ENCODE peak calls at places on chromosomes 6 and 20, in ten cellular contexts. X is NCI-H1105; M is activated CD4-positive, alpha-beta T cell treated with anti-CD3 and anti-CD28 coated beads, Interleukin-2, amount 50 U/mL, for 1 hour; F is T-helper 17 cell; Y is fibroblast of the aortic adventitia; H is GM03348; W is HepG2; A is cardiac fibroblast; Z is NCI-H1092 treated with DMSO at 0.1 percent for 48 hours; O is activated T-helper 1 cell treated with Interleukin-2 at 50 U/mL for 16 hours. N is an unnamed sample.

GRCh38 chr20:48215536-48215935 is 430.3 kb upstream of the SULF2 start:
- DNase-seq in O (no peak), Z (no peak), Y (no peak), H (no peak), W (no peak), A (no peak), F (no peak), M (no peak), X (no peak), N (no peak)

GRCh38 chr6:43468748-43469681 is 8.4 kb upstream of the TJAP1 start:
- DNase-seq in Y (no peak), M (no peak), W (no peak), F (no peak), A (no peak), Z (no peak), O (no peak), X (no peak), H (no peak), N (no peak)

GRCh38 chr6:83884523-83884922 is 25.0 kb downstream of the CYB5R4 start:
- DNase-seq in A (peak), M (no peak), F (no peak), X (peak), O (no peak), Y (peak), W (peak), H (peak), Z (peak), N (peak)

GRCh38 chr6:148532698-148533097 is 190.1 kb downstream of the SASH1 start:
- DNase-seq in W (no peak), H (no peak), Y (no peak), Z (no peak), O (no peak), A (no peak), F (no peak), M (no peak), X (no peak), N (no peak)

GRCh38 chr6:148557796-148558457 is 188.9 kb upstream of the UST start:
- DNase-seq in F (no peak), M (no peak), Y (no peak), X (no peak), O (no peak), W (no peak), H (peak), A (peak), Z (no peak), N (no peak)

GRCh38 chr6:211856-212497 is 80.3 kb upstream of the DUSP22 start:
- DNase-seq in Z (no peak), O (no peak), X (no peak), W (no peak), M (no peak), F (no peak), H (no peak), Y (no peak), A (no peak), N (no peak)

GRCh38 chr6:20340459-20340858 is 61.2 kb upstream of the E2F3 start:
- DNase-seq in W (no peak), F (no peak), M (no peak), H (no peak), A (no peak), X (no peak), O (no peak), Z (no peak), Y (no peak), N (no peak)

GRCh38 chr6:76615395-76615794 is 542.9 kb upstream of the IMPG1 start:
- DNase-seq in O (no peak), X (no peak), F (no peak), W (no peak), Y (no peak), M (no peak), H (no peak), A (no peak), Z (no peak), N (no peak)

GRCh38 chr20:33900515-33901131 is 89.5 kb downstream of the CHMP4B start:
- DNase-seq in O (no peak), A (no peak), F (no peak), Z (no peak), X (no peak), Y (no peak), M (no peak), H (no peak), W (no peak), N (no peak)

GRCh38 chr6:87798393-87799278 is 96.6 kb upstream of the AKIRIN2 start:
- DNase-seq in M (no peak), Z (no peak), H (no peak), F (no peak), X (no peak), Y (no peak), O (no peak), W (peak), A (no peak), N (no peak)

GRCh38 chr6:117547688-117548621 is 54.4 kb downstream of the GOPC start:
- DNase-seq in F (peak), O (peak), X (peak), A (peak), H (peak), W (no peak), M (peak), Y (no peak), Z (peak), N (peak)

GRCh38 chr6:107179004-107179403 is 63.7 kb upstream of the BEND3 start:
- DNase-seq in H (peak), M (no peak), O (no peak), Y (peak), Z (no peak), A (peak), X (peak), W (no peak), F (no peak), N (no peak)

GRCh38 chr6:37130704-37131103 is 39.2 kb upstream of the PIM1 start:
- DNase-seq in M (no peak), Y (no peak), A (peak), F (no peak), O (no peak), X (no peak), H (no peak), W (peak), Z (no peak), N (no peak)

GRCh38 chr20:48339986-48340884 is 487.6 kb downstream of the PREX1 start:
- DNase-seq in A (no peak), X (no peak), W (no peak), H (no peak), O (no peak), F (no peak), M (no peak), Y (no peak), Z (no peak), N (no peak)

GRCh38 chr6:150293423-150294280 is 75.2 kb upstream of the IYD start:
- DNase-seq in F (no peak), M (no peak), Z (no peak), X (no peak), O (no peak), Y (peak), W (no peak), H (peak), A (peak), N (no peak)

GRCh38 chr6:13360671-13361540 is 32.6 kb upstream of the TBC1D7 start:
- DNase-seq in F (no peak), X (no peak), A (peak), W (no peak), H (no peak), M (no peak), O (no peak), Y (peak), Z (no peak), N (no peak)

GRCh38 chr6:31723245-31723979 is at the start of gene MPIG6B:
- DNase-seq in O (no peak), W (no peak), Z (no peak), Y (no peak), H (no peak), F (no peak), X (no peak), M (no peak), A (no peak), N (no peak)

GRCh38 chr6:106609699-106610098 is 19.6 kb downstream of the RTN4IP1 start:
- DNase-seq in Z (peak), O (no peak), H (no peak), W (peak), M (no peak), A (no peak), X (peak), Y (peak), F (no peak), N (no peak)

GRCh38 chr20:36573798-36574277 is 441 bp downstream of the TGIF2 start:
- DNase-seq in O (no peak), X (no peak), A (peak), F (peak), W (peak), Z (no peak), H (peak), M (peak), Y (no peak), N (peak)

GRCh38 chr6:16286151-16286522 is 47.8 kb downstream of the GMPR start:
- DNase-seq in F (no peak), M (peak), Z (no peak), H (peak), Y (peak), X (no peak), O (no peak), A (peak), W (peak), N (no peak)

GRCh38 chr20:48231253-48231652 is 446.0 kb upstream of the SULF2 start:
- DNase-seq in M (no peak), A (no peak), X (no peak), Y (no peak), W (no peak), O (no peak), Z (no peak), H (no peak), F (no peak), N (no peak)

GRCh38 chr6:35237466-35237865 is 22.1 kb upstream of the ZNF76 start:
- DNase-seq in W (no peak), X (no peak), F (no peak), M (no peak), H (no peak), O (no peak), Y (no peak), A (no peak), Z (no peak), N (no peak)

GRCh38 chr20:50968289-50968688 is 9.7 kb downstream of the MOCS3 start:
- DNase-seq in Z (no peak), F (no peak), Y (no peak), H (no peak), O (no peak), X (no peak), W (no peak), A (no peak), M (no peak), N (no peak)